ENCODE peak calls at places on chromosomes 11 and 22, in six cellular contexts. V, T, D, K, N and I are unnamed samples. For H3K4me1, the result is how much of the 10 kb centered on the place peaks cover.

GRCh38 chr11:1548221-1549070 is 23.6 kb downstream of the DUSP8 start:
- DNase-seq in V (peak), T (peak), D (peak), K (peak), N (no peak), I (no peak)

GRCh38 chr11:112016765-112017356 is 8.3 kb upstream of the DLAT start:
- DNase-seq in V (no peak), T (no peak), D (no peak), K (peak), N (no peak), I (no peak)

GRCh38 chr11:1397862-1398505 is 8.2 kb downstream of the BRSK2 start:
- DNase-seq in V (no peak), T (no peak), D (no peak), K (no peak), N (no peak), I (no peak)

GRCh38 chr11:1652778-1653540 is 23.4 kb downstream of the KRTAP5-5 start:
- DNase-seq in V (no peak), T (peak), D (peak), K (peak), N (peak), I (peak)

GRCh38 chr22:42920101-42920820 is 63.2 kb upstream of the ARFGAP3 start:
- DNase-seq in V (no peak), T (no peak), D (no peak), K (peak), N (no peak), I (no peak)

GRCh38 chr22:41330169-41330568 is 28.8 kb downstream of the ZC3H7B start:
- DNase-seq in V (no peak), T (no peak), D (no peak), K (no peak), N (no peak), I (no peak)

GRCh38 chr11:73349633-73350032 is 26.6 kb upstream of the RELT start:
- DNase-seq in V (no peak), T (no peak), D (no peak), K (no peak), N (no peak), I (no peak)

GRCh38 chr11:65041206-65042035 is at the start of gene SAC3D1:
- DNase-seq in V (peak), T (peak), D (peak), K (peak), N (peak), I (peak)

GRCh38 chr11:66044757-66045156 is 4.2 kb downstream of the GAL3ST3 start:
- DNase-seq in V (no peak), T (no peak), D (no peak), K (no peak), N (no peak), I (no peak)

GRCh38 chr11:23164022-23164421 is 303.7 kb upstream of the CCDC179 start:
- DNase-seq in V (no peak), T (no peak), D (no peak), K (no peak), N (no peak), I (no peak)

GRCh38 chr22:37167981-37168647 is 18.4 kb upstream of the IL2RB start:
- DNase-seq in V (no peak), T (no peak), D (no peak), K (no peak), N (peak), I (no peak)

GRCh38 chr11:19979519-19979845 is 180.8 kb downstream of the DBX1 start:
- DNase-seq in V (no peak), T (no peak), D (no peak), K (no peak), N (no peak), I (no peak)

GRCh38 chr11:2194877-2195755 is 23.5 kb upstream of the TH start:
- DNase-seq in V (no peak), T (peak), D (peak), K (peak), N (peak), I (peak)

GRCh38 chr11:57566564-57567209 is 785 bp downstream of the UBE2L6 start:
- DNase-seq in V (no peak), T (no peak), D (no peak), K (peak), N (no peak), I (no peak)

GRCh38 chr11:41050791-41051190 is 408.7 kb downstream of the LRRC4C start:
- DNase-seq in V (no peak), T (no peak), D (no peak), K (no peak), N (no peak), I (no peak)

GRCh38 chr11:110176366-110177056 is 83.3 kb downstream of the ZC3H12C start:
- DNase-seq in V (no peak), T (no peak), D (peak), K (peak), N (no peak), I (no peak)

GRCh38 chr11:1660025-1660867 is 30.7 kb downstream of the KRTAP5-5 start:
- DNase-seq in V (no peak), T (no peak), D (no peak), K (no peak), N (no peak), I (no peak)

GRCh38 chr22:31603081-31603525 is 58.9 kb downstream of the PISD start:
- DNase-seq in V (no peak), T (no peak), D (no peak), K (no peak), N (no peak), I (no peak)
- TF ChIP-seq EZH2phosphoT487 in V (no peak), T (no peak), D (no peak), K (no peak), N (no peak), I (no peak)

DNA sequence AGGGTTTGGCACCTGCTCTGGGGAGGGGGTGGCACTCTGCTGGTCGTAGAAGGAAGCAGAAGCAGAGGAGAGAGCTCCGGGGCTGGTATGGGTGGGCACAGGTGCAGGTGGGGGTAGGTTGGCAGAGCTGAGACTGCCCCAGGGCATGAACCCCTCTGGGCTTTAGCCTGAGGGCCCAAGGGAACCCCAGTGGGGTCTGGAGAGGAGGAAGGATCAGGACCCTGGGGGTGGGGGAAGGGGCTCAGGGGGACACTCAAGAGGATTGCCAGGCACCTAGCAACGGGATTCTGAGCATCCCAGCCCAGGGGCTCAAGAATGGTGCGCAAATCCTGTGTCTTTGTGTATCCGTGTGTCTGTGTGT is 6.3 kb downstream of the ALDH3B2 start:
- DNase-seq in V (no peak), T (no peak), D (no peak), K (no peak), N (no peak), I (peak)
- H3K4me2 ChIP-seq in V (no peak), T (no peak), D (no peak), K (no peak), N (no peak), I (peak)

GRCh38 chr11:27392278-27392677 is 29.3 kb upstream of the CCDC34 start:
- DNase-seq in V (no peak), T (peak), D (no peak), K (no peak), N (no peak), I (no peak)
- H3K4me1 ChIP-seq in V (under half), T (half or more), D (half or more), K (half or more), N (under half), I (under half)

DNA sequence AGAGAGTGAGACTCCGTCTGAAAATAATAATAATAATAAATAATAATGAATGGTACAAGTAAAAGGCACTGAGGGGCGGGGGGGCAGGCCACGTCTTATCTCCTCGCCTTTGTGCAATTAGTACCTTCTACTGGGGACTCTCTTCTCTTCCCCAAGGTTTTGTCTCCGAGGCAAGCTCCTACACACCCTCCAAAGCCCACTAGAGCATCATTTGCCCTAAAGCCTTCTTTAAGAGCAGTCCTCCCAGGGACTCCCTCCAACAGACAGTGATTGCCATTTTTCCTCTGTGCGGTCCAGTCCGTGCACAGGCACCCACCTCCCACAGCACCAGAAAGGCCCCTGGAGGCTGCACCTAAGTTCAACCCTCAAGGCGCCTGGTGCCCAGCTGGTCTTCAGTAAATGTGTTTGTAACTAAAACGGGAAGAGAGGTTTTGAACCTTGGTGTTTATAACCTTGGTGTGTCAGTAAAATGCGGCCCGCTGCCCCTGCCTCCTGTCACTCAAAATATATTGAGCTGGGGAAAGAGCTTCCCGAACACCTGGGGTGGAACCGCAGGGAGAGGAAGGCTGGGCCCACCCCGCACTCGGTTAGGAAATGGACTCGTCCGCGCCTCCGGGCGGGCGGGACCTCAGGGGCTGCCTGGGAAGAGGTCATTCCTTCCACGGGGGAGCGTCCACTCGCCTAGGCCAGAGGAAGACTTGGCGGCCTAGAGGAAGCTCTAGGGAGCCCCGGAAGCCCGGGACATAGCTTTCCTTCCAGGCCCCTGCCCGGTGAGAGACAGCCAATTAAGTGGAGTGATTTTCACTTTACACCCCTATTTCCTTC is 4.7 kb upstream of the KDELR3 start:
- DNase-seq in V (no peak), T (peak), D (no peak), K (no peak), N (no peak), I (peak)
- TF ChIP-seq EZH2phosphoT487 in V (no peak), T (no peak), D (no peak), K (no peak), N (no peak), I (no peak)

GRCh38 chr11:12838463-12839120 is 164.4 kb downstream of the TEAD1 start:
- DNase-seq in V (no peak), T (no peak), D (no peak), K (peak), N (peak), I (no peak)
- H3K4me2 ChIP-seq in V (no peak), T (no peak), D (no peak), K (peak), N (peak), I (peak)

GRCh38 chr11:128501576-128502549 is 85.5 kb downstream of the ETS1 start:
- DNase-seq in V (no peak), T (peak), D (peak), K (peak), N (no peak), I (no peak)

GRCh38 chr11:128498846-128499245 is 88.5 kb downstream of the ETS1 start:
- DNase-seq in V (no peak), T (no peak), D (no peak), K (peak), N (no peak), I (no peak)

GRCh38 chr11:128501008-128501407 is 86.3 kb downstream of the ETS1 start:
- DNase-seq in V (no peak), T (no peak), D (no peak), K (no peak), N (no peak), I (no peak)

GRCh38 chr11:128499613-128500213 is 87.6 kb downstream of the ETS1 start:
- DNase-seq in V (no peak), T (no peak), D (no peak), K (no peak), N (no peak), I (no peak)

DNA sequence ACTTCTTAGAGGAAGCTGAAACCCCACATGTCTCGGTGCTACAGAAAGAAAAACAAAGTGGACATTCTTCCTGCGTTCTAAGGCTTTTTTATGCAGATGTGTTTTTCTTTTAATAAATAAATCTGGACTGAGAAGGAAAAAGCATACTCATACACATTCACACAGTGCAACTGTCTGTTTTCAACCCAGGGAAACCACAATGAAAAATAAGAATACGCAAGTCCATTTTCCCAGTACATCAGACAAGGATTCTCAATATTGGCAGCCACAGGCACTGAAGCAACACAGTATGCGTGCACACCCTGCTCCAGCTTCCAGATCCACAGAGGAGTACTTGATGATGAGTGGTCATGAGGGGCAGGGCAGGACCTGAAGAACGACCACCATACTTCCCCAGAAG is 86.9 kb downstream of the ETS1 start:
- DNase-seq in V (no peak), T (no peak), D (no peak), K (no peak), N (no peak), I (no peak)
- H3K4me1 ChIP-seq in V (under half), T (under half), D (half or more), K (half or more), N (under half), I (half or more)

DNA sequence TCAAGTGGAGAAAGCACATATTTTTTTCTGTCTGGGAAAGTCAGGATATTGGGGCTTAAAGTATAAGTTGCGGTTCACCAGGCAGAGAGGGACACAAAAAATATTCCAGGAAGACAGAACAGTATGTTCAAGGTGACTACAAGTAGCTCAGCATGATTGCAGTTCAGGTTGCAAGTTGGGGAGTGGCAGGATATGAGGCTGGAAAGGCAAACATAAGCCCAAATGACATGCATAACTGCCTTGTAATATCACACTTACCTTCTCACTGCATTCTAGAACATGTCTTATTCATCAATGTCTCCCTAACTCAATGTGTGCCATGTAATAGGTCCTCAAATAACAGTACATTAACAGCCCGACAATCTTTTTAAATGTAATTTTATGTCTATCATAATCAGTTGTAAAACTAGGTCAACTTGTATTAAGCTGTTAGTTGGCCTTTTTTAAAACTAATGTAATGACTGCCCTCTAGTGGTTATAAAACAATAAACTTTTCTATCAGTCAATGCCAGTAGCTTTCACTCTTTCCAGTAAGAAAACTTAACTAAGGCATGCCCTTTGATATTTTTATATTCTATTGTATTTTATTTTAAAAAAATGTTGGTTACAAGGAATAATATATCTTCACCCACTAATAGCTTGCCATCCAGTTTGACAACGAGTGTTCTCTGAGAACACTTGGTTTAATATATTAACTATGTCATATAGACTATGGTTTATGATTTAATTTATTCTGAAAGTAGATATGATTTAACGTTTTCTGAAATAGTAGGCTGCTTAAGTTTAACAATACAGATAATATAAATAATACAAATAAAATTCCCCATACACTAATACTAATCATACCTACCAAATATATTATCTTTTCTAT is 39.4 kb upstream of the CFAP300 start:
- DNase-seq in V (peak), T (peak), D (peak), K (peak), N (peak), I (peak)
- TF ChIP-seq EZH2phosphoT487 in V (no peak), T (no peak), D (no peak), K (no peak), N (no peak), I (no peak)

GRCh38 chr11:78223320-78223954 is 34.7 kb downstream of the USP35 start:
- DNase-seq in V (no peak), T (no peak), D (no peak), K (no peak), N (no peak), I (peak)

GRCh38 chr11:78224906-78225420 is 36.2 kb downstream of the USP35 start:
- DNase-seq in V (no peak), T (no peak), D (no peak), K (no peak), N (no peak), I (no peak)

GRCh38 chr11:78226684-78227680 is 38.3 kb downstream of the USP35 start:
- DNase-seq in V (no peak), T (no peak), D (no peak), K (no peak), N (no peak), I (peak)

GRCh38 chr11:78221396-78222315 is 32.9 kb downstream of the USP35 start:
- DNase-seq in V (no peak), T (no peak), D (no peak), K (no peak), N (no peak), I (no peak)

DNA sequence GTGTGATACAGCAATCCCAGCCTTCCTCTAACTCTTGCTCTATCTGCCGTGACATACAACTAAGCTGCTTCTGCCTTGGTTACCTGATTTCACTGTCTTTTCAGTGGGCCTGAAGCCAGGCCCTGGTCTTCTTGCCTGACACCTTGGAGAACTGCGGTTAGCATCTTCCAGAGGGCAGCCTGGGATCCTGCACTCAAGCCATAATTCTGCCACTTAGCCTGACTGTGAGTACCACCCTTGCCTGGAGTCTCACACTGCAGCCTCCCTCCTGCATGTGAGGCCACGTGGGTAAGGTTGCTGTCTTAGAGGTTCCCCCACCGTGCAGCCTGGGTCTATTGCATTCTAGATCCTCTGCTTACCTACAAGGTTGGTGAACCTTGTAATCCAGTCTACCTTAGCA is 35.8 kb downstream of the USP35 start:
- DNase-seq in V (no peak), T (no peak), D (no peak), K (no peak), N (no peak), I (no peak)
- H3K4me2 ChIP-seq in V (no peak), T (no peak), D (no peak), K (no peak), N (no peak), I (peak)

GRCh38 chr11:96316869-96317268 is 26.1 kb downstream of the MAML2 start:
- DNase-seq in V (no peak), T (no peak), D (no peak), K (peak), N (no peak), I (no peak)

GRCh38 chr11:96313163-96313562 is 29.8 kb downstream of the MAML2 start:
- DNase-seq in V (no peak), T (no peak), D (no peak), K (no peak), N (no peak), I (no peak)

GRCh38 chr11:96315476-96315875 is 27.5 kb downstream of the MAML2 start:
- DNase-seq in V (no peak), T (no peak), D (peak), K (peak), N (no peak), I (no peak)

GRCh38 chr11:96317576-96317975 is 25.4 kb downstream of the MAML2 start:
- DNase-seq in V (no peak), T (no peak), D (no peak), K (no peak), N (peak), I (no peak)

DNA sequence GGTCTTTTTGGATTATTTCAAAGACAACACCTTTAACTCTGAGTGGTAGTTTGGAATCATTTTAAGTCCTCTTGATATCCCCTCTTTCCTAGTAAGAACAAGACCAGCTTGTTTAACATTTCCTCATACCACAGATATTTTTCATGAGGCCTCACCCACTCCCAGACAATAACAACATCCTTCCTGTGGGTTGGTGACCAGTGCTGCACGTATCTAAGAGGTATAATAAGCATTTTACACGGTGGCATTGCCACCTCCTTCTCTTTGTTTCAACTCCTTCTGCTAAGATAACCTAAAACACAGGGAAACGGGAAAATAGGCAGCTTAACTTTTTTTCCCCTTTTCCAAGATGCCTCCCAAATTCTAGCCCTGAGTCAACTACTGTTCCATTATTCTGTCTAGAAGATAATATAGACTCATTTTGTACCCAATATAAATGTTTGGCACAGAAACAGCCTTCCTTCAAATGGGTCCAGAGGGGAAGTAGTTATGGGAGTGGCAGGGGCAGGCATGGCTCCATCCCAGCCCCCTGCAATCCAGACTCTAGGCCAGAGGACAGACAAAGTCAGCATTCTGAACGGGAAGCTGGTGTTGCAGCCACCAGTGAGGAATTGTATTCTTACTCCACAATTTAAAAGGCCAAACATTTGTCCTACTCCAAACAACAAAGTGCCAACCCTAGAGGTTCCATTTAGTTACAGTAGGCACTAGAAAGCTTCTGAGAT is 28.5 kb downstream of the MAML2 start:
- DNase-seq in V (peak), T (no peak), D (peak), K (peak), N (no peak), I (no peak)
- H3K4me1 ChIP-seq in V (under half), T (under half), D (half or more), K (half or more), N (under half), I (under half)